ENCODE peak calls at places on chromosomes 1 and 21, in seven cellular contexts. One of them, this sample, is unnamed.

GRCh38 chr1:44947060-44947773 is 39.2 kb downstream of the EIF2B3 start:
- DNase-seq in right atrium auricular region: no peak
- DNase-seq in A549: no peak
- DNase-seq in ovary: peak
- DNase-seq in body of pancreas: peak
- DNase-seq in AG04450: peak
- DNase-seq in cardiac fibroblast: peak
- DNase-seq in this sample: no peak

GRCh38 chr21:46585191-46585953 is 19.5 kb downstream of the S100B start:
- DNase-seq in right atrium auricular region: no peak
- DNase-seq in A549: no peak
- DNase-seq in ovary: no peak
- DNase-seq in body of pancreas: no peak
- DNase-seq in AG04450: no peak
- DNase-seq in cardiac fibroblast: no peak
- DNase-seq in this sample: peak

GRCh38 chr1:54805466-54805865 is 4.3 kb upstream of the TTC22 start:
- DNase-seq in right atrium auricular region: no peak
- DNase-seq in A549: no peak
- DNase-seq in ovary: no peak
- DNase-seq in body of pancreas: no peak
- DNase-seq in AG04450: no peak
- DNase-seq in cardiac fibroblast: no peak
- DNase-seq in this sample: no peak

GRCh38 chr21:29299046-29299905 is 554 bp downstream of the BACH1 start:
- DNase-seq in right atrium auricular region: peak
- DNase-seq in A549: peak
- DNase-seq in ovary: peak
- DNase-seq in body of pancreas: peak
- DNase-seq in AG04450: no peak
- DNase-seq in cardiac fibroblast: peak
- DNase-seq in this sample: peak

GRCh38 chr1:7580923-7581753 is 190.0 kb upstream of the VAMP3 start:
- DNase-seq in right atrium auricular region: no peak
- DNase-seq in A549: no peak
- DNase-seq in ovary: peak
- DNase-seq in body of pancreas: no peak
- DNase-seq in AG04450: no peak
- DNase-seq in cardiac fibroblast: peak
- DNase-seq in this sample: no peak

GRCh38 chr21:42337276-42337675 is 13.5 kb downstream of the TFF2 start:
- DNase-seq in right atrium auricular region: no peak
- DNase-seq in A549: no peak
- DNase-seq in ovary: no peak
- DNase-seq in body of pancreas: no peak
- DNase-seq in AG04450: no peak
- DNase-seq in cardiac fibroblast: no peak
- DNase-seq in this sample: no peak

GRCh38 chr1:41122148-41122547 is 100.6 kb upstream of the SLFNL1 start:
- DNase-seq in right atrium auricular region: no peak
- DNase-seq in A549: no peak
- DNase-seq in ovary: no peak
- DNase-seq in body of pancreas: no peak
- DNase-seq in AG04450: no peak
- DNase-seq in cardiac fibroblast: no peak
- DNase-seq in this sample: no peak

GRCh38 chr1:184647471-184647870 is 107.2 kb downstream of the EDEM3 start:
- DNase-seq in right atrium auricular region: no peak
- DNase-seq in A549: no peak
- DNase-seq in ovary: no peak
- DNase-seq in body of pancreas: no peak
- DNase-seq in AG04450: no peak
- DNase-seq in cardiac fibroblast: no peak
- DNase-seq in this sample: no peak

GRCh38 chr1:207264663-207265270 is 56.7 kb upstream of the CD55 start:
- DNase-seq in right atrium auricular region: no peak
- DNase-seq in A549: no peak
- DNase-seq in ovary: no peak
- DNase-seq in body of pancreas: no peak
- DNase-seq in AG04450: no peak
- DNase-seq in cardiac fibroblast: no peak
- DNase-seq in this sample: no peak

GRCh38 chr21:17789660-17790059 is 29.5 kb downstream of the C21orf91 start:
- DNase-seq in right atrium auricular region: no peak
- DNase-seq in A549: no peak
- DNase-seq in ovary: no peak
- DNase-seq in body of pancreas: no peak
- DNase-seq in AG04450: no peak
- DNase-seq in cardiac fibroblast: no peak
- DNase-seq in this sample: no peak
- TF ChIP-seq CTCF in right atrium auricular region: no peak
- TF ChIP-seq CTCF in A549: no peak
- TF ChIP-seq CTCF in ovary: no peak
- TF ChIP-seq CTCF in body of pancreas: no peak
- TF ChIP-seq CTCF in AG04450: no peak
- TF ChIP-seq CTCF in cardiac fibroblast: no peak
- TF ChIP-seq CTCF in this sample: no peak

GRCh38 chr1:63784489-63785390 is 10.9 kb downstream of the ROR1 start:
- DNase-seq in right atrium auricular region: no peak
- DNase-seq in A549: no peak
- DNase-seq in ovary: no peak
- DNase-seq in body of pancreas: peak
- DNase-seq in AG04450: no peak
- DNase-seq in cardiac fibroblast: no peak
- DNase-seq in this sample: no peak
- H3K4me3 ChIP-seq in right atrium auricular region: no peak
- H3K4me3 ChIP-seq in A549: no peak
- H3K4me3 ChIP-seq in ovary: no peak
- H3K4me3 ChIP-seq in body of pancreas: no peak
- H3K4me3 ChIP-seq in AG04450: no peak
- H3K4me3 ChIP-seq in cardiac fibroblast: no peak
- H3K4me3 ChIP-seq in this sample: no peak

GRCh38 chr1:225811622-225812487 is 1.9 kb downstream of the EPHX1 start:
- DNase-seq in right atrium auricular region: peak
- DNase-seq in A549: peak
- DNase-seq in ovary: no peak
- DNase-seq in body of pancreas: peak
- DNase-seq in AG04450: no peak
- DNase-seq in cardiac fibroblast: peak
- DNase-seq in this sample: peak
- TF ChIP-seq CTCF in right atrium auricular region: peak
- TF ChIP-seq CTCF in A549: peak
- TF ChIP-seq CTCF in ovary: no peak
- TF ChIP-seq CTCF in body of pancreas: peak
- TF ChIP-seq CTCF in AG04450: peak
- TF ChIP-seq CTCF in cardiac fibroblast: peak
- TF ChIP-seq CTCF in this sample: peak

GRCh38 chr1:100538935-100539835 is 1.2 kb downstream of the GPR88 start:
- DNase-seq in right atrium auricular region: no peak
- DNase-seq in A549: peak
- DNase-seq in ovary: peak
- DNase-seq in body of pancreas: peak
- DNase-seq in AG04450: no peak
- DNase-seq in cardiac fibroblast: peak
- DNase-seq in this sample: peak
- H3K4me3 ChIP-seq in right atrium auricular region: peak
- H3K4me3 ChIP-seq in A549: peak
- H3K4me3 ChIP-seq in ovary: peak
- H3K4me3 ChIP-seq in body of pancreas: no peak
- H3K4me3 ChIP-seq in AG04450: peak
- H3K4me3 ChIP-seq in cardiac fibroblast: peak
- H3K4me3 ChIP-seq in this sample: no peak

GRCh38 chr1:182783068-182783467 is 6.5 kb upstream of the NPL start:
- DNase-seq in right atrium auricular region: no peak
- DNase-seq in A549: no peak
- DNase-seq in ovary: no peak
- DNase-seq in body of pancreas: no peak
- DNase-seq in AG04450: no peak
- DNase-seq in cardiac fibroblast: no peak
- DNase-seq in this sample: no peak
- TF ChIP-seq CTCF in right atrium auricular region: no peak
- TF ChIP-seq CTCF in A549: no peak
- TF ChIP-seq CTCF in ovary: no peak
- TF ChIP-seq CTCF in body of pancreas: no peak
- TF ChIP-seq CTCF in AG04450: peak
- TF ChIP-seq CTCF in cardiac fibroblast: no peak
- TF ChIP-seq CTCF in this sample: no peak

GRCh38 chr1:156657161-156657970 is 15.4 kb downstream of the BCAN start:
- DNase-seq in right atrium auricular region: peak
- DNase-seq in A549: peak
- DNase-seq in ovary: peak
- DNase-seq in body of pancreas: peak
- DNase-seq in AG04450: no peak
- DNase-seq in cardiac fibroblast: peak
- DNase-seq in this sample: peak
- H3K4me3 ChIP-seq in right atrium auricular region: peak
- H3K4me3 ChIP-seq in A549: peak
- H3K4me3 ChIP-seq in ovary: peak
- H3K4me3 ChIP-seq in body of pancreas: no peak
- H3K4me3 ChIP-seq in AG04450: peak
- H3K4me3 ChIP-seq in cardiac fibroblast: peak
- H3K4me3 ChIP-seq in this sample: no peak

GRCh38 chr1:211714154-211714553 is 38.7 kb upstream of the NEK2 start:
- DNase-seq in right atrium auricular region: no peak
- DNase-seq in A549: no peak
- DNase-seq in ovary: no peak
- DNase-seq in body of pancreas: no peak
- DNase-seq in AG04450: no peak
- DNase-seq in cardiac fibroblast: no peak
- DNase-seq in this sample: no peak

GRCh38 chr1:211711313-211711712 is 35.9 kb upstream of the NEK2 start:
- DNase-seq in right atrium auricular region: no peak
- DNase-seq in A549: no peak
- DNase-seq in ovary: no peak
- DNase-seq in body of pancreas: no peak
- DNase-seq in AG04450: no peak
- DNase-seq in cardiac fibroblast: no peak
- DNase-seq in this sample: no peak

GRCh38 chr1:211713231-211713630 is 37.8 kb upstream of the NEK2 start:
- DNase-seq in right atrium auricular region: no peak
- DNase-seq in A549: no peak
- DNase-seq in ovary: no peak
- DNase-seq in body of pancreas: no peak
- DNase-seq in AG04450: no peak
- DNase-seq in cardiac fibroblast: no peak
- DNase-seq in this sample: peak

GRCh38 chr1:211715976-211716375 is 40.6 kb upstream of the NEK2 start:
- DNase-seq in right atrium auricular region: no peak
- DNase-seq in A549: no peak
- DNase-seq in ovary: no peak
- DNase-seq in body of pancreas: no peak
- DNase-seq in AG04450: no peak
- DNase-seq in cardiac fibroblast: no peak
- DNase-seq in this sample: no peak
- TF ChIP-seq CTCF in right atrium auricular region: no peak
- TF ChIP-seq CTCF in A549: no peak
- TF ChIP-seq CTCF in ovary: no peak
- TF ChIP-seq CTCF in body of pancreas: no peak
- TF ChIP-seq CTCF in AG04450: no peak
- TF ChIP-seq CTCF in cardiac fibroblast: no peak
- TF ChIP-seq CTCF in this sample: no peak

This sample was measured in epithelial cell of esophagus.